ENCODE peak calls at places on chromosomes 12 and 14, in ten cellular contexts. W is foreskin keratinocyte; A is C1 segment of cervical spinal cord; N is tibial artery; G is mucosa of descending colon; P is kidney; J is mesenteric fat pad; E is amniotic epithelial cell; I is activated CD4-positive, alpha-beta T cell treated with anti-CD3 and anti-CD28 coated beads for 4 hours; T is endothelial cell. M is an unnamed sample.

GRCh38 chr14:104556256-104557021 is 23.1 kb upstream of the C14orf180 start:
- DNase-seq in W (no peak), A (no peak), N (no peak), G (no peak), P (peak; percentile 72), J (peak; percentile 83), E (no peak), I (no peak), T (no peak), M (no peak)

GRCh38 chr12:14514154-14514842 is 53.4 kb downstream of the PLBD1 start:
- DNase-seq in W (peak; percentile 76), A (no peak), N (no peak), G (peak; percentile 84), P (no peak), J (no peak), E (peak; percentile 53), I (no peak), T (no peak), M (no peak)

GRCh38 chr14:72608391-72609204 is 285.3 kb downstream of the DPF3 start:
- DNase-seq in W (peak; percentile 91), A (no peak), N (no peak), G (no peak), P (no peak), J (no peak), E (peak; percentile 92), I (no peak), T (no peak), M (no peak)

GRCh38 chr14:59695198-59695597 is 118.6 kb upstream of the CCDC175 start:
- DNase-seq in W (no peak), A (no peak), N (peak; percentile 86), G (no peak), P (no peak), J (no peak), E (peak; percentile 66), I (no peak), T (no peak), M (no peak)

GRCh38 chr14:75860561-75861160 is 121.1 kb downstream of the TGFB3 start:
- DNase-seq in W (no peak), A (no peak), N (no peak), G (no peak), P (no peak), J (no peak), E (no peak), I (no peak), T (no peak), M (no peak)

GRCh38 chr12:80086025-80086424 is 13.3 kb upstream of the OTOGL start:
- DNase-seq in W (no peak), A (no peak), N (no peak), G (no peak), P (no peak), J (no peak), E (no peak), I (no peak), T (no peak), M (no peak)

GRCh38 chr14:99378782-99379214 is 101.9 kb downstream of the SETD3 start:
- DNase-seq in W (peak; percentile 92), A (no peak), N (no peak), G (no peak), P (no peak), J (peak; percentile 82), E (peak; percentile 26), I (no peak), T (no peak), M (no peak)

GRCh38 chr12:26736563-26737486 is 96.2 kb downstream of the ITPR2 start:
- DNase-seq in W (no peak), A (no peak), N (no peak), G (no peak), P (no peak), J (no peak), E (no peak), I (no peak), T (no peak), M (no peak)

GRCh38 chr12:22082190-22082701 is 36.2 kb downstream of the CMAS start:
- DNase-seq in W (no peak), A (no peak), N (no peak), G (no peak), P (no peak), J (no peak), E (no peak), I (no peak), T (no peak), M (peak; percentile 65)

GRCh38 chr14:36021030-36021422 is 155.5 kb downstream of the PTCSC3 start:
- DNase-seq in W (no peak), A (no peak), N (no peak), G (no peak), P (no peak), J (no peak), E (no peak), I (no peak), T (no peak), M (no peak)

GRCh38 chr14:31527546-31527945 is 33.7 kb upstream of the NUBPL start:
- DNase-seq in W (no peak), A (no peak), N (no peak), G (no peak), P (no peak), J (no peak), E (no peak), I (no peak), T (no peak), M (no peak)

GRCh38 chr12:127162307-127162706 is 1104.7 kb upstream of the TMEM132C start:
- DNase-seq in W (no peak), A (no peak), N (no peak), G (no peak), P (no peak), J (no peak), E (no peak), I (no peak), T (no peak), M (no peak)

GRCh38 chr14:45252356-45253069 is 489 bp downstream of the MIS18BP1 start:
- DNase-seq in W (no peak), A (no peak), N (no peak), G (peak; percentile 32), P (no peak), J (no peak), E (peak; percentile 27), I (no peak), T (no peak), M (no peak)

GRCh38 chr14:89486505-89486904 is 69.5 kb upstream of the FOXN3 start:
- DNase-seq in W (no peak), A (no peak), N (no peak), G (no peak), P (no peak), J (no peak), E (no peak), I (no peak), T (no peak), M (no peak)

GRCh38 chr14:89160437-89160836 is 256.6 kb downstream of the FOXN3 start:
- DNase-seq in W (no peak), A (no peak), N (no peak), G (no peak), P (no peak), J (no peak), E (no peak), I (no peak), T (no peak), M (no peak)

GRCh38 chr12:32846053-32846452 is 50.5 kb downstream of the PKP2 start:
- DNase-seq in W (no peak), A (no peak), N (no peak), G (no peak), P (no peak), J (no peak), E (no peak), I (no peak), T (no peak), M (no peak)

GRCh38 chr12:63779498-63780481 is at the start of gene RXYLT1:
- DNase-seq in W (peak; percentile 67), A (peak; percentile 32), N (peak; percentile 67), G (peak; percentile 87), P (peak; percentile 96), J (peak; percentile 95), E (peak; percentile 65), I (peak; percentile 87), T (peak; percentile 90), M (peak; percentile 57)

GRCh38 chr14:29805415-29806123 is 122.1 kb downstream of the PRKD1 start:
- DNase-seq in W (peak; percentile 15), A (no peak), N (peak; percentile 73), G (no peak), P (peak; percentile 68), J (no peak), E (peak; percentile 98), I (no peak), T (no peak), M (no peak)

GRCh38 chr14:77622562-77622961 is 6.1 kb upstream of the SPTLC2 start:
- DNase-seq in W (no peak), A (no peak), N (no peak), G (peak; percentile 94), P (peak; percentile 76), J (no peak), E (no peak), I (no peak), T (no peak), M (no peak)

GRCh38 chr12:6551496-6552139 is 4.2 kb downstream of the IFFO1 start:
- DNase-seq in W (no peak), A (no peak), N (no peak), G (no peak), P (no peak), J (no peak), E (peak; percentile 74), I (no peak), T (no peak), M (no peak)

GRCh38 chr14:73739174-73739898 is 25.2 kb upstream of the PNMA1 start:
- DNase-seq in W (no peak), A (no peak), N (no peak), G (no peak), P (no peak), J (no peak), E (no peak), I (no peak), T (no peak), M (no peak)

GRCh38 chr12:120849765-120850164 is 54.4 kb downstream of the SPPL3 start:
- DNase-seq in W (peak; percentile 82), A (no peak), N (no peak), G (no peak), P (no peak), J (no peak), E (peak; percentile 65), I (no peak), T (no peak), M (no peak)

GRCh38 chr12:95429172-95429510 is 44.8 kb upstream of the METAP2 start:
- DNase-seq in W (peak; percentile 12), A (no peak), N (no peak), G (no peak), P (no peak), J (no peak), E (no peak), I (no peak), T (no peak), M (no peak)

GRCh38 chr14:68576031-68576430 is 216.8 kb downstream of the ZFP36L1 start:
- DNase-seq in W (no peak), A (no peak), N (no peak), G (no peak), P (no peak), J (peak; percentile 49), E (no peak), I (no peak), T (no peak), M (no peak)

GRCh38 chr14:20454359-20454644 is 310 bp downstream of the OSGEP start:
- DNase-seq in W (no peak), A (no peak), N (peak; percentile 69), G (peak; percentile 90), P (no peak), J (no peak), E (peak; percentile 78), I (peak; percentile 83), T (no peak), M (no peak)

GRCh38 chr12:2550470-2551090 is 244.2 kb upstream of the FKBP4 start:
- DNase-seq in W (no peak), A (no peak), N (no peak), G (no peak), P (no peak), J (no peak), E (peak; percentile 2), I (no peak), T (no peak), M (no peak)

GRCh38 chr14:58884442-58884841 is 246.7 kb downstream of the DACT1 start:
- DNase-seq in W (no peak), A (no peak), N (no peak), G (no peak), P (no peak), J (no peak), E (no peak), I (no peak), T (no peak), M (no peak)

GRCh38 chr12:115412821-115413220 is 728.8 kb upstream of the TBX3 start:
- DNase-seq in W (no peak), A (no peak), N (no peak), G (no peak), P (no peak), J (no peak), E (no peak), I (no peak), T (no peak), M (no peak)